ENCODE peak calls at places on chromosomes 2 and 18, in five cellular contexts. L, H, C, O and M are unnamed samples. For H3K4me1, the result is how much of the 10 kb centered on the place peaks cover.

GRCh38 chr2:149410701-149411484 is 80.5 kb downstream of the LYPD6 start:
- DNase-seq in L (no peak), H (no peak), C (peak), O (no peak), M (no peak)

GRCh38 chr2:70726947-70727725 is 40.9 kb downstream of the ADD2 start:
- DNase-seq in L (no peak), H (no peak), C (peak), O (no peak), M (no peak)

GRCh38 chr2:71277536-71278103 is 50.7 kb upstream of the PAIP2B start:
- DNase-seq in L (peak), H (peak), C (no peak), O (no peak), M (peak)

GRCh38 chr2:185108588-185108987 is 510.3 kb downstream of the ZNF804A start:
- DNase-seq in L (no peak), H (no peak), C (no peak), O (no peak), M (no peak)

GRCh38 chr2:237696471-237696870 is 69.1 kb downstream of the LRRFIP1 start:
- DNase-seq in L (no peak), H (no peak), C (no peak), O (no peak), M (no peak)

GRCh38 chr2:207223051-207223450 is 57.3 kb upstream of the KLF7 start:
- DNase-seq in L (no peak), H (no peak), C (peak), O (no peak), M (no peak)

GRCh38 chr2:215002500-215002899 is 135.9 kb downstream of the ABCA12 start:
- DNase-seq in L (peak), H (no peak), C (peak), O (no peak), M (no peak)

GRCh38 chr2:218261424-218262273 is 834 bp downstream of the GPBAR1 start:
- DNase-seq in L (no peak), H (no peak), C (no peak), O (no peak), M (no peak)

GRCh38 chr2:8121826-8122505 is 559.9 kb upstream of the ID2 start:
- DNase-seq in L (no peak), H (peak), C (peak), O (no peak), M (no peak)

GRCh38 chr18:33866386-33866785 is 288.4 kb downstream of the ASXL3 start:
- DNase-seq in L (no peak), H (no peak), C (no peak), O (no peak), M (no peak)

GRCh38 chr2:44955593-44956449 is 14.3 kb downstream of the SIX3 start:
- DNase-seq in L (peak), H (peak), C (peak), O (peak), M (peak)

DNA sequence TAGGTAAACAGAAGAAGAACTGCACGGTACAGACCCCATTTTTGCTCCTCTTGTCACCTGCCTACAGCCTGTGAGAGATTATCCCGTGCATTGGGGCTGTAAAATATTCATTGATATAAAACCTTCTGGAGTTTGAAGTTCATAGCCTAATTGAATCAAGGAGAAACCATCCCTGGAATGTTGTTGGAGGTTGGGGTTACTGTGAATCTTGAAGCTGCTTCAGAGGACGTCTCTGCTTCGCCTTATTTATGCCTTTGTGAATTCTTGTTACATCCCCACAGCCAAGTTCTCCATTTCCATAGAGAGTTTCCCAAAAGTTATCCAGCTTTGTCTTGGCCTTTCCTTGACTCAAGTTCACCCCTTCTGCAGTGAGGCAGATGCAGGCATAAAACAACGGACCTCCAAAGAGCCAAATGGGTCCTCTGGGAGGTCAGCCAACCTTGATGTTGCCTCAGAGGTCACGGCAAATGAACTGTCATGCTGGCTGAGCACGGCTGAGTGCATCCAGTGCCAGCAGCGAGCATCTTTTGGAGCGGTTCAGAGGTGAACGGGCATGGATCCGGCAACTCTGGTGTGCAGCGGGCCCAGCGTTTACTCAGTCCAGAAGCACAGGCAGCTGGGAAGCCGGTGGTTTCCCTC is 317.6 kb downstream of the PRKCE start:
- DNase-seq in L (no peak), H (peak), C (peak), O (no peak), M (no peak)
- H3K4me1 ChIP-seq in L (under half), H (under half), C (under half), O (under half), M (under half)

GRCh38 chr2:219297766-219298456 is 11.3 kb downstream of the PTPRN start:
- DNase-seq in L (no peak), H (no peak), C (no peak), O (no peak), M (no peak)
- TF ChIP-seq CTCF in L (no peak), H (no peak), C (peak), O (no peak), M (no peak)

DNA sequence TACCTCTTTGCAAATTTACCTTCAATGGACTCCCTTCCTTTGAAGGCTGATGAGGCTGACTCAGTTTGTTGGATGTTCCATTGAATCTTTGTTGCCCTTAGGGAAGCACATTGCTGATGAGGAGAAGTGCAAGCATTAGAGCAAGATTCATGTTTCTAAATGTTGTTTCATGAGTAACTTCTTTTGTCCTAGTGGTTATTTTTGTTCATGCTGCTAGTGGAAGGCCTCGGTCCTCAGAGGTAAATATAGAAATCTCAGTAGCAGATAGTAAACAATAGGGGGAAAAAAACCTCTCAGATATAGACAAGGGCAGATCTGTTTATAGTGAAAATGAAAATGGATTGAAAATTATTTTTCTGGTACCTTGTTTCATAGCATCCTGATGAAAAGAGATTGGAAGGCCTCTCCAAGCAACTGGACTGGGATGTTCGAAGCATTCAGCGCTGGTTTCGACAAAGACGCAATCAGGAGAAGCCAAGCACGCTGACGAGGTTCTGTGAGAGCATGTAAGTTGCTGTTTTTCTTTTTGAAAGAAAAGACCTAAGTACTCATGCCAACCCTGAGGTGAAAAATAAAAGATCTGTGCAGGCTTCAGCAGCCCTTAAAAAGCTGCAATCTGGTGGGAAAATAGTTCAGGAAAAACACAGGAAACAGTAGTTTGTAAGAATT is 104.9 kb downstream of the CERS6 start:
- DNase-seq in L (no peak), H (no peak), C (no peak), O (no peak), M (no peak)
- H3K27ac ChIP-seq in L (no peak), H (no peak), C (no peak), O (no peak), M (no peak)

GRCh38 chr2:201406077-201406662 is 45.1 kb downstream of the TRAK2 start:
- DNase-seq in L (no peak), H (no peak), C (peak), O (no peak), M (no peak)

GRCh38 chr2:201401815-201402214 is 44.7 kb upstream of the FLACC1 start:
- DNase-seq in L (no peak), H (no peak), C (no peak), O (no peak), M (no peak)

GRCh38 chr2:201403904-201404303 is 46.8 kb upstream of the FLACC1 start:
- DNase-seq in L (peak), H (no peak), C (peak), O (no peak), M (no peak)

GRCh38 chr2:201404699-201405275 is 46.5 kb downstream of the TRAK2 start:
- DNase-seq in L (peak), H (no peak), C (no peak), O (no peak), M (no peak)

GRCh38 chr2:201402651-201403573 is 45.8 kb upstream of the FLACC1 start:
- DNase-seq in L (no peak), H (no peak), C (peak), O (no peak), M (no peak)
- H3K4me1 ChIP-seq in L (under half), H (half or more), C (under half), O (under half), M (under half)

GRCh38 chr18:67467188-67467587 is 49.3 kb downstream of the DSEL start:
- DNase-seq in L (no peak), H (no peak), C (no peak), O (no peak), M (no peak)

GRCh38 chr18:67468038-67468437 is 48.5 kb downstream of the DSEL start:
- DNase-seq in L (no peak), H (no peak), C (no peak), O (no peak), M (no peak)

GRCh38 chr18:67464499-67464898 is 52.0 kb downstream of the DSEL start:
- DNase-seq in L (no peak), H (no peak), C (no peak), O (no peak), M (no peak)

GRCh38 chr18:67463829-67464228 is 52.7 kb downstream of the DSEL start:
- DNase-seq in L (peak), H (no peak), C (no peak), O (no peak), M (no peak)
- TF ChIP-seq CTCF in L (peak), H (no peak), C (no peak), O (no peak), M (no peak)

DNA sequence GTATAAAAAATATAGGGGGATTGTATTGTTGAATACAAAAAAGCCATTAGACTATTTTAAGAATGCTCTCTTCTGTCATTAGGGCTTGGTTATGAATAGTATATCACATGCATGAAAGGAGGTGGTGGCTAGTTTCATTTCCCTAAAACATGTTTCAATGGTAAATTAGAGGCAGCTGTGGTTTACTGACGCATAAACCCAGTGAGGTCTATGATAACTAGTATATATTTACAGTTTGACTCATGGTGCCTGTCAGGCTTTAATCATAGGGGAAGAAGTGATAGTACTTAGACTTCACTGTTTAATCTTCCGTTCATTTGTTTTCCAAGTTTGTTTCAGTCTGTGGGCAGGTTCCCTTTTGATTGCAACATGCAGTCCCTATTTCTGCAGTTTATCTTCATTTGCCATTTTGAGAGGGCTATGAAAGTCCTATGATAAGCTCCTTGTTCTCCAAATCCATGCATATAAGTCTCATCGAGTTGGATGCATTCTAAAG is 55.1 kb upstream of the MAP4K3 start:
- DNase-seq in L (no peak), H (no peak), C (peak), O (no peak), M (no peak)
- H3K27ac ChIP-seq in L (no peak), H (peak), C (no peak), O (peak), M (peak)

GRCh38 chr2:236165491-236166156 is 2.6 kb downstream of the GBX2 start:
- DNase-seq in L (no peak), H (no peak), C (no peak), O (no peak), M (no peak)
- H3K4me1 ChIP-seq in L (under half), H (under half), C (under half), O (under half), M (under half)

GRCh38 chr2:132640116-132640515 is 29.9 kb downstream of the LYPD1 start:
- DNase-seq in L (peak), H (no peak), C (peak), O (no peak), M (no peak)

GRCh38 chr2:132645943-132646804 is 23.8 kb downstream of the LYPD1 start:
- DNase-seq in L (no peak), H (no peak), C (no peak), O (no peak), M (no peak)

GRCh38 chr2:132645176-132645575 is 24.8 kb downstream of the LYPD1 start:
- DNase-seq in L (no peak), H (no peak), C (no peak), O (no peak), M (no peak)

GRCh38 chr2:132642415-132642814 is 27.6 kb downstream of the LYPD1 start:
- DNase-seq in L (peak), H (no peak), C (no peak), O (no peak), M (no peak)

GRCh38 chr2:132641819-132642218 is 28.2 kb downstream of the LYPD1 start:
- DNase-seq in L (no peak), H (no peak), C (no peak), O (no peak), M (no peak)
- TF ChIP-seq CTCF in L (no peak), H (no peak), C (no peak), O (no peak), M (no peak)